ENCODE peak calls at places on chromosomes 4 and X, in four cellular contexts. One of them, this sample, is unnamed.

GRCh38 chr4:156476359-156476758 is 495.2 kb downstream of the PDGFC start:
- DNase-seq in CD8-positive, alpha-beta T cell: no peak
- DNase-seq in MCF 10A: peak; percentile 82
- DNase-seq in choroid plexus epithelial cell: peak; percentile 97
- DNase-seq in this sample: no peak

GRCh38 chr4:159077702-159078495 is 25.0 kb upstream of the RAPGEF2 start:
- DNase-seq in choroid plexus epithelial cell: peak; percentile 72
- DNase-seq in CD8-positive, alpha-beta T cell: no peak
- DNase-seq in MCF 10A: peak; percentile 82
- DNase-seq in this sample: no peak

GRCh38 chr4:3417448-3417847 is 24.3 kb upstream of the HGFAC start:
- DNase-seq in CD8-positive, alpha-beta T cell: no peak
- DNase-seq in choroid plexus epithelial cell: no peak
- DNase-seq in MCF 10A: no peak
- DNase-seq in this sample: no peak

GRCh38 chr4:109424093-109424818 is 9.4 kb upstream of the SEC24B start:
- DNase-seq in choroid plexus epithelial cell: no peak
- DNase-seq in CD8-positive, alpha-beta T cell: no peak
- DNase-seq in MCF 10A: no peak
- DNase-seq in this sample: no peak

GRCh38 chr4:186808635-186809018 is 85.0 kb upstream of the FAT1 start:
- DNase-seq in CD8-positive, alpha-beta T cell: no peak
- DNase-seq in choroid plexus epithelial cell: peak; percentile 88
- DNase-seq in MCF 10A: peak; percentile 41
- DNase-seq in this sample: no peak

GRCh38 chrX:33336783-33337182 is 125.4 kb upstream of the DMD start:
- DNase-seq in MCF 10A: peak; percentile 45
- DNase-seq in choroid plexus epithelial cell: peak; percentile 54
- DNase-seq in CD8-positive, alpha-beta T cell: no peak
- DNase-seq in this sample: no peak

GRCh38 chrX:134716620-134717012 is 58.3 kb upstream of the PLAC1 start:
- DNase-seq in CD8-positive, alpha-beta T cell: no peak
- DNase-seq in MCF 10A: no peak
- DNase-seq in choroid plexus epithelial cell: no peak
- DNase-seq in this sample: no peak

GRCh38 chrX:69031181-69031580 is 134.1 kb downstream of the PJA1 start:
- DNase-seq in choroid plexus epithelial cell: no peak
- DNase-seq in CD8-positive, alpha-beta T cell: no peak
- DNase-seq in MCF 10A: no peak
- DNase-seq in this sample: no peak

GRCh38 chr4:132992686-132993085 is 156.4 kb upstream of the PCDH10 start:
- DNase-seq in choroid plexus epithelial cell: no peak
- DNase-seq in CD8-positive, alpha-beta T cell: no peak
- DNase-seq in MCF 10A: no peak
- DNase-seq in this sample: no peak

GRCh38 chr4:77156533-77156911 is 485 bp upstream of the CCNG2 start:
- DNase-seq in CD8-positive, alpha-beta T cell: peak; percentile 91
- DNase-seq in choroid plexus epithelial cell: peak; percentile 100
- DNase-seq in MCF 10A: peak; percentile 100
- DNase-seq in this sample: peak; percentile 98

GRCh38 chr4:134952305-134952704 is 750.7 kb upstream of the PABPC4L start:
- DNase-seq in MCF 10A: no peak
- DNase-seq in choroid plexus epithelial cell: no peak
- DNase-seq in CD8-positive, alpha-beta T cell: no peak
- DNase-seq in this sample: no peak

GRCh38 chrX:9855536-9856320 is 69.5 kb downstream of the SHROOM2 start:
- DNase-seq in CD8-positive, alpha-beta T cell: no peak
- DNase-seq in choroid plexus epithelial cell: no peak
- DNase-seq in MCF 10A: no peak
- DNase-seq in this sample: no peak

GRCh38 chrX:155767101-155767878 is 113.9 kb upstream of the VAMP7 start:
- DNase-seq in MCF 10A: peak; percentile 88
- DNase-seq in choroid plexus epithelial cell: peak; percentile 82
- DNase-seq in CD8-positive, alpha-beta T cell: no peak
- DNase-seq in this sample: no peak

GRCh38 chrX:130704053-130705038 is 198.7 kb downstream of the ENOX2 start:
- DNase-seq in CD8-positive, alpha-beta T cell: no peak
- DNase-seq in choroid plexus epithelial cell: peak; percentile 47
- DNase-seq in MCF 10A: peak; percentile 30
- DNase-seq in this sample: no peak

GRCh38 chr4:17763931-17764330 is 17.5 kb downstream of the FAM184B start:
- DNase-seq in MCF 10A: no peak
- DNase-seq in CD8-positive, alpha-beta T cell: no peak
- DNase-seq in choroid plexus epithelial cell: no peak
- DNase-seq in this sample: no peak

GRCh38 chr4:150682126-150682525 is 100.2 kb downstream of the MAB21L2 start:
- DNase-seq in choroid plexus epithelial cell: no peak
- DNase-seq in CD8-positive, alpha-beta T cell: no peak
- DNase-seq in MCF 10A: no peak
- DNase-seq in this sample: no peak

GRCh38 chr4:82711158-82711785 is 87.3 kb downstream of the SCD5 start:
- DNase-seq in choroid plexus epithelial cell: no peak
- DNase-seq in MCF 10A: no peak
- DNase-seq in CD8-positive, alpha-beta T cell: no peak
- DNase-seq in this sample: no peak
- TF ChIP-seq CTCF in choroid plexus epithelial cell: no peak
- TF ChIP-seq CTCF in MCF 10A: no peak
- TF ChIP-seq CTCF in CD8-positive, alpha-beta T cell: no peak
- TF ChIP-seq CTCF in this sample: no peak

DNA sequence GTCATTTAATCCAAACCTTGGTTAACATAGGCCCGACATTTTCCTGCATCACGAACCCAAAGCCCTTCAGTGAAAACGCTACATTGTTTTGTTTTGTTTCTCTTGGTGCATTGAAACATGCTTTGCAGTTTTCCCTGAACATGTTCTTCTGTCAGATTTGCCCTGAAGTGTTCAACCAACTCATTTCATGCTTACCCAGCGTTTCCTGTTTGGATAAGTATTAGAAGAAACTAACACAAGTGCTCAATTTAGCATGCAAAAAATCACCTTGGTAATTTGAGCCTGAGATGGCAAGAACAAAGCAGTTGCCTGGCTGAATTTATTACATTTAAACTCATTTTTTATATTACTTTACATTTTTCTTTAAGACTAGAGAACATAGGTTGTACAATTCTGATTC is 160.1 kb upstream of the VCX3A start:
- DNase-seq in choroid plexus epithelial cell: no peak
- DNase-seq in MCF 10A: no peak
- DNase-seq in CD8-positive, alpha-beta T cell: no peak
- DNase-seq in this sample: no peak
- TF ChIP-seq CTCF in choroid plexus epithelial cell: no peak
- TF ChIP-seq CTCF in MCF 10A: no peak
- TF ChIP-seq CTCF in CD8-positive, alpha-beta T cell: no peak
- TF ChIP-seq CTCF in this sample: no peak

GRCh38 chr4:7397206-7398103 is 37.3 kb downstream of the PSAPL1 start:
- DNase-seq in MCF 10A: peak; percentile 79
- DNase-seq in CD8-positive, alpha-beta T cell: no peak
- DNase-seq in choroid plexus epithelial cell: no peak
- DNase-seq in this sample: no peak
- TF ChIP-seq CTCF in MCF 10A: no peak
- TF ChIP-seq CTCF in CD8-positive, alpha-beta T cell: no peak
- TF ChIP-seq CTCF in choroid plexus epithelial cell: no peak
- TF ChIP-seq CTCF in this sample: no peak

GRCh38 chrX:114583646-114584433 is at the start of gene HTR2C:
- DNase-seq in MCF 10A: no peak
- DNase-seq in choroid plexus epithelial cell: no peak
- DNase-seq in CD8-positive, alpha-beta T cell: no peak
- DNase-seq in this sample: no peak

GRCh38 chrX:114582698-114583395 is 1.0 kb upstream of the HTR2C start:
- DNase-seq in CD8-positive, alpha-beta T cell: no peak
- DNase-seq in MCF 10A: no peak
- DNase-seq in choroid plexus epithelial cell: no peak
- DNase-seq in this sample: no peak

GRCh38 chrX:114581528-114582263 is 2.2 kb upstream of the HTR2C start:
- DNase-seq in CD8-positive, alpha-beta T cell: no peak
- DNase-seq in MCF 10A: no peak
- DNase-seq in choroid plexus epithelial cell: no peak
- DNase-seq in this sample: no peak

GRCh38 chrX:114582264-114582632 is 1.6 kb upstream of the HTR2C start:
- DNase-seq in choroid plexus epithelial cell: no peak
- DNase-seq in MCF 10A: no peak
- DNase-seq in CD8-positive, alpha-beta T cell: no peak
- DNase-seq in this sample: no peak

DNA sequence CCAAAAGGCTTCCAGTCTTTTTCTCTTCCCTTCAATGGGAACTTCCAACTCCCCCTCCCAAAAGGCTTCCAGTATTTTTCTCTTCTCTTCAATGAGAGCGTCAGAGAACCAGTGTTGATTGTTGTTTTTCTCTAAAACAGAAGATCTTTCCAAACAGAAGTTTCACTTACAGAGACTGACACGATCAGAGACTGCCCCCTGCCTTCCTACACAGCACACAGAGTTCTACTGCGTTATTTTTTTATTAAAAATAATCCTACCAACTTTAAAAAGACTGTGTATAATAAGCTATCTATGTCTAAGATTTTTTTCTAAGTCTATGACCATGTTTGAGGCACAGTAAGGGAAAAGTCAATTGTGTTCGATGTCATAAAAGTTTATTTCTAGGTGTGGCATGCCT is 3.5 kb upstream of the HTR2C start:
- DNase-seq in choroid plexus epithelial cell: no peak
- DNase-seq in CD8-positive, alpha-beta T cell: no peak
- DNase-seq in MCF 10A: peak; percentile 1
- DNase-seq in this sample: no peak
- TF ChIP-seq CTCF in choroid plexus epithelial cell: no peak
- TF ChIP-seq CTCF in CD8-positive, alpha-beta T cell: no peak
- TF ChIP-seq CTCF in MCF 10A: peak; percentile 17
- TF ChIP-seq CTCF in this sample: no peak

GRCh38 chr4:142671516-142671915 is 174.6 kb downstream of the INPP4B start:
- DNase-seq in choroid plexus epithelial cell: peak; percentile 6
- DNase-seq in MCF 10A: no peak
- DNase-seq in CD8-positive, alpha-beta T cell: no peak
- DNase-seq in this sample: no peak
- TF ChIP-seq CTCF in choroid plexus epithelial cell: peak; percentile 37
- TF ChIP-seq CTCF in MCF 10A: no peak
- TF ChIP-seq CTCF in CD8-positive, alpha-beta T cell: no peak
- TF ChIP-seq CTCF in this sample: no peak

GRCh38 chrX:119654112-119654531 is 38.8 kb downstream of the SEPTIN6 start:
- DNase-seq in choroid plexus epithelial cell: peak; percentile 89
- DNase-seq in CD8-positive, alpha-beta T cell: no peak
- DNase-seq in MCF 10A: no peak
- DNase-seq in this sample: no peak
- TF ChIP-seq CTCF in choroid plexus epithelial cell: peak; percentile 60
- TF ChIP-seq CTCF in CD8-positive, alpha-beta T cell: no peak
- TF ChIP-seq CTCF in MCF 10A: no peak
- TF ChIP-seq CTCF in this sample: no peak

GRCh38 chrX:105461013-105461412 is 240.5 kb upstream of the TEX13A start:
- DNase-seq in CD8-positive, alpha-beta T cell: no peak
- DNase-seq in choroid plexus epithelial cell: peak; percentile 26
- DNase-seq in MCF 10A: peak; percentile 52
- DNase-seq in this sample: no peak
- TF ChIP-seq CTCF in CD8-positive, alpha-beta T cell: no peak
- TF ChIP-seq CTCF in choroid plexus epithelial cell: no peak
- TF ChIP-seq CTCF in MCF 10A: no peak
- TF ChIP-seq CTCF in this sample: no peak